ENCODE peak calls at places on chromosomes 12 and 14, in five cellular contexts. B is HepG2, F is GM12878, X is K562, L is SK-N-SH. Y is an unnamed sample.

GRCh38 chr12:54725233-54725843 is 77.2 kb upstream of the DCD start:
- DNase-seq in B (peak; percentile 30), F (no peak), X (peak; percentile 12), L (no peak), Y (no peak)

GRCh38 chr12:23482571-23482970 is 466.9 kb downstream of the SOX5 start:
- DNase-seq in B (no peak), F (no peak), X (no peak), L (no peak), Y (no peak)

GRCh38 chr12:29782285-29782820 is 1.4 kb downstream of the TMTC1 start:
- DNase-seq in B (no peak), F (no peak), X (no peak), L (no peak), Y (peak; percentile 71)

GRCh38 chr12:42143401-42144173 is 1.1 kb downstream of the GXYLT1 start:
- DNase-seq in B (no peak), F (no peak), X (no peak), L (peak; percentile 34), Y (peak; percentile 28)

GRCh38 chr12:107320031-107320928 is 226.9 kb upstream of the CRY1 start:
- DNase-seq in B (peak; percentile 69), F (no peak), X (no peak), L (peak; percentile 59), Y (peak; percentile 61)

GRCh38 chr12:75665216-75665615 is 153.8 kb upstream of the KRR1 start:
- DNase-seq in B (peak; percentile 7), F (no peak), X (no peak), L (no peak), Y (no peak)

GRCh38 chr14:77498120-77498979 is at the start of gene ISM2:
- DNase-seq in B (peak; percentile 44), F (no peak), X (peak; percentile 51), L (peak; percentile 86), Y (peak; percentile 28)

GRCh38 chr14:52951730-52952481 is 1.1 kb upstream of the FERMT2 start:
- DNase-seq in B (peak; percentile 73), F (no peak), X (peak; percentile 27), L (peak; percentile 68), Y (peak; percentile 80)

GRCh38 chr12:113039911-113040425 is 16.6 kb upstream of the DTX1 start:
- DNase-seq in B (no peak), F (no peak), X (no peak), L (no peak), Y (no peak)

GRCh38 chr12:13504074-13504473 is 307.5 kb downstream of the EMP1 start:
- DNase-seq in B (no peak), F (no peak), X (no peak), L (no peak), Y (no peak)

GRCh38 chr14:23339506-23340268 is 13.0 kb downstream of the SLC22A17 start:
- DNase-seq in B (no peak), F (no peak), X (no peak), L (no peak), Y (no peak)

GRCh38 chr14:70416322-70416716 is 571 bp downstream of the SYNJ2BP start:
- DNase-seq in B (no peak), F (no peak), X (no peak), L (peak; percentile 38), Y (peak; percentile 8)

GRCh38 chr12:108599541-108599940 is 1.7 kb upstream of the TMEM119 start:
- DNase-seq in B (no peak), F (no peak), X (no peak), L (no peak), Y (no peak)

GRCh38 chr14:65213316-65213715 is 111.0 kb upstream of the MAX start:
- DNase-seq in B (no peak), F (no peak), X (no peak), L (no peak), Y (no peak)

GRCh38 chr12:110600254-110600653 is 13.7 kb upstream of the TCTN1 start:
- DNase-seq in B (peak; percentile 70), F (no peak), X (peak; percentile 56), L (peak; percentile 30), Y (peak; percentile 72)

GRCh38 chr12:39905152-39905551 is 200.7 kb downstream of the SLC2A13 start:
- DNase-seq in B (no peak), F (no peak), X (no peak), L (peak; percentile 49), Y (peak; percentile 22)

GRCh38 chr14:92923744-92924103 is 774 bp downstream of the CHGA start:
- DNase-seq in B (no peak), F (no peak), X (no peak), L (no peak), Y (no peak)

GRCh38 chr14:50772361-50772760 is 58.6 kb downstream of the NIN start:
- DNase-seq in B (no peak), F (no peak), X (no peak), L (no peak), Y (peak; percentile 80)

GRCh38 chr12:69291278-69291593 is 51.9 kb downstream of the CPSF6 start:
- DNase-seq in B (no peak), F (no peak), X (no peak), L (no peak), Y (no peak)

GRCh38 chr14:26415618-26416123 is 182.2 kb downstream of the NOVA1 start:
- DNase-seq in B (no peak), F (no peak), X (no peak), L (no peak), Y (no peak)

GRCh38 chr12:60494249-60494648 is 898.4 kb downstream of the SLC16A7 start:
- DNase-seq in B (peak; percentile 32), F (no peak), X (peak; percentile 3), L (peak; percentile 0), Y (peak; percentile 63)

GRCh38 chr12:67425394-67425793 is 156.2 kb downstream of the CAND1 start:
- DNase-seq in B (no peak), F (no peak), X (no peak), L (no peak), Y (no peak)

GRCh38 chr12:67424784-67425183 is 155.6 kb downstream of the CAND1 start:
- DNase-seq in B (no peak), F (no peak), X (no peak), L (peak; percentile 17), Y (no peak)

GRCh38 chr12:67427336-67427735 is 158.2 kb downstream of the CAND1 start:
- DNase-seq in B (no peak), F (no peak), X (no peak), L (no peak), Y (no peak)

GRCh38 chr12:67428431-67428830 is 159.3 kb downstream of the CAND1 start:
- DNase-seq in B (peak; percentile 24), F (no peak), X (no peak), L (no peak), Y (no peak)

DNA sequence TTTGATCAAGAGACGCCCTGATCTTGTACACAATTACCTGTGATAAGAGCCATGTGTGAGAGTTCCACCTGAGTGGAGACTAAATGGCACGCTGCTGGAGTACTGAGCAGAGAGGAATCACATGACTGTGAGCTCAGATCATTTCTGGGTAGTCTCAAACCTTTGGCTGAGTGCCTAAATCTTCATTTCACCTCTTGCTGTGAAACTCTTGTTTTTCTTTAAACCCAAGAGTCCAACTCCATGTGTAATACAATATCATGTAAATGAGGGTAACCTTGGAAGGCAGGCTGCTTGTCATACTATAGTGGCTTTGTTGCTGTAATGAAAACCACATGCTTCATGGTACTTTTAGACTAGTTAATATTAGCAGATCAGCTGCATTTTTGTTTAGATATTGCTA is 156.9 kb downstream of the CAND1 start:
- DNase-seq in B (no peak), F (no peak), X (no peak), L (no peak), Y (peak; percentile 80)
- TF ChIP-seq MXI1 in B (no peak), F (no peak), X (no peak), L (no peak), Y (no peak)

GRCh38 chr12:127051139-127051538 is 1215.8 kb upstream of the TMEM132C start:
- DNase-seq in B (no peak), F (no peak), X (no peak), L (no peak), Y (no peak)
- TF ChIP-seq RAD21 in B (no peak), F (no peak), X (no peak), L (no peak), Y (no peak)

GRCh38 chr14:101706509-101707284 is 54.8 kb upstream of the PPP2R5C start:
- DNase-seq in B (no peak), F (no peak), X (no peak), L (no peak), Y (no peak)

GRCh38 chr14:101707285-101707842 is 54.1 kb upstream of the PPP2R5C start:
- DNase-seq in B (peak; percentile 81), F (peak; percentile 53), X (peak; percentile 87), L (peak; percentile 83), Y (peak; percentile 81)

GRCh38 chr14:101705733-101706508 is 55.6 kb upstream of the PPP2R5C start:
- DNase-seq in B (no peak), F (no peak), X (no peak), L (no peak), Y (no peak)

GRCh38 chr14:101707863-101708620 is 53.5 kb upstream of the PPP2R5C start:
- DNase-seq in B (no peak), F (no peak), X (no peak), L (no peak), Y (no peak)

GRCh38 chr14:101704140-101704539 is 57.4 kb upstream of the PPP2R5C start:
- DNase-seq in B (no peak), F (no peak), X (no peak), L (no peak), Y (no peak)
- TF ChIP-seq MXI1 in B (no peak), F (no peak), X (no peak), L (no peak), Y (no peak)

DNA sequence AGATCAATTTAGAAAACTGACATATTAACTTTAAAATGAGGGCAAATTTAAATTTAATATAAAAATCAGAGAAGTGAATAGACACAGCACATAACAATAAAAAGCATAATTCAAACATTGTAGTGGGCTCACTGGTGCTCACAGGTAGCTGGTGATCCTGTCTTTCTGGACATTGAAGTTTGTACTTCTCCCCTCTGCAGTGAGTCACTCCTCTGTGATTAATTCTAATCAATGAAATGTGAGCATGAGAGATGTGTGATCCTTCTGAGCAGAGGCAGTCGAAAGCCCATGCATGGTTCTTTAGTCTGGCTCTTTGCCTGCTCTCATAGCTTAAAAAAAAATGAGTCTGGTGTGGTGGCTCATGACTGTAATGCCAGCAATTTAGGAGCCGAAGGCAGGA is 59.0 kb upstream of the RERGL start:
- DNase-seq in B (no peak), F (no peak), X (no peak), L (no peak), Y (no peak)
- TF ChIP-seq RAD21 in B (no peak), F (no peak), X (no peak), L (no peak), Y (no peak)